ENCODE peak calls at places on chromosome 1, in five cellular contexts. One of them, this sample, is unnamed.

GRCh38 chr1:2195785-2196184 is 1.2 kb upstream of the FAAP20 start:
- DNase-seq in mucosa of descending colon: no peak
- DNase-seq in tibial artery: no peak
- DNase-seq in AG04450: no peak
- DNase-seq in GM12865: no peak
- DNase-seq in this sample: no peak

GRCh38 chr1:33418811-33419210 is 12.1 kb downstream of the PHC2 start:
- DNase-seq in mucosa of descending colon: no peak
- DNase-seq in tibial artery: no peak
- DNase-seq in AG04450: no peak
- DNase-seq in GM12865: no peak
- DNase-seq in this sample: no peak

GRCh38 chr1:195962051-195962450 is 646.2 kb downstream of the KCNT2 start:
- DNase-seq in mucosa of descending colon: no peak
- DNase-seq in tibial artery: no peak
- DNase-seq in AG04450: no peak
- DNase-seq in GM12865: no peak
- DNase-seq in this sample: no peak

GRCh38 chr1:155193275-155193990 is 14.3 kb downstream of the THBS3 start:
- DNase-seq in mucosa of descending colon: peak
- DNase-seq in tibial artery: peak
- DNase-seq in AG04450: peak
- DNase-seq in GM12865: peak
- DNase-seq in this sample: peak

GRCh38 chr1:234408757-234409156 is 35.5 kb downstream of the COA6 start:
- DNase-seq in mucosa of descending colon: no peak
- DNase-seq in tibial artery: no peak
- DNase-seq in AG04450: no peak
- DNase-seq in GM12865: no peak
- DNase-seq in this sample: no peak

GRCh38 chr1:207459008-207459407 is 4.9 kb downstream of the CR2 start:
- DNase-seq in mucosa of descending colon: no peak
- DNase-seq in tibial artery: no peak
- DNase-seq in AG04450: no peak
- DNase-seq in GM12865: peak
- DNase-seq in this sample: no peak

GRCh38 chr1:19894218-19894617 is 12.0 kb downstream of the OTUD3 start:
- DNase-seq in mucosa of descending colon: no peak
- DNase-seq in tibial artery: no peak
- DNase-seq in AG04450: no peak
- DNase-seq in GM12865: no peak
- DNase-seq in this sample: no peak

GRCh38 chr1:30191154-30191702 is 532.2 kb downstream of the MATN1 start:
- DNase-seq in mucosa of descending colon: no peak
- DNase-seq in tibial artery: no peak
- DNase-seq in AG04450: no peak
- DNase-seq in GM12865: peak
- DNase-seq in this sample: no peak

GRCh38 chr1:84096121-84096635 is 47.9 kb upstream of the PRKACB start:
- DNase-seq in mucosa of descending colon: no peak
- DNase-seq in tibial artery: no peak
- DNase-seq in AG04450: no peak
- DNase-seq in GM12865: no peak
- DNase-seq in this sample: no peak

GRCh38 chr1:154910851-154911250 is 25.7 kb downstream of the PMVK start:
- DNase-seq in mucosa of descending colon: no peak
- DNase-seq in tibial artery: no peak
- DNase-seq in AG04450: no peak
- DNase-seq in GM12865: no peak
- DNase-seq in this sample: no peak

GRCh38 chr1:72489801-72490200 is 207.5 kb upstream of the NEGR1 start:
- DNase-seq in mucosa of descending colon: no peak
- DNase-seq in tibial artery: no peak
- DNase-seq in AG04450: no peak
- DNase-seq in GM12865: no peak
- DNase-seq in this sample: no peak

GRCh38 chr1:23529146-23530088 is 1.6 kb downstream of the E2F2 start:
- DNase-seq in mucosa of descending colon: peak
- DNase-seq in tibial artery: no peak
- DNase-seq in AG04450: no peak
- DNase-seq in GM12865: peak
- DNase-seq in this sample: no peak

GRCh38 chr1:161958425-161958824 is 65.2 kb downstream of the OLFML2B start:
- DNase-seq in mucosa of descending colon: no peak
- DNase-seq in tibial artery: no peak
- DNase-seq in AG04450: no peak
- DNase-seq in GM12865: no peak
- DNase-seq in this sample: no peak

GRCh38 chr1:213761845-213762407 is 225.8 kb upstream of the PROX1 start:
- DNase-seq in mucosa of descending colon: no peak
- DNase-seq in tibial artery: no peak
- DNase-seq in AG04450: no peak
- DNase-seq in GM12865: no peak
- DNase-seq in this sample: no peak

GRCh38 chr1:245807954-245808719 is 653.4 kb downstream of the KIF26B start:
- DNase-seq in mucosa of descending colon: no peak
- DNase-seq in tibial artery: no peak
- DNase-seq in AG04450: no peak
- DNase-seq in GM12865: peak
- DNase-seq in this sample: no peak

GRCh38 chr1:222817529-222817928 is 2.7 kb downstream of the DISP1 start:
- DNase-seq in mucosa of descending colon: no peak
- DNase-seq in tibial artery: peak
- DNase-seq in AG04450: peak
- DNase-seq in GM12865: peak
- DNase-seq in this sample: no peak

GRCh38 chr1:101282314-101283087 is 45.7 kb downstream of the S1PR1 start:
- DNase-seq in mucosa of descending colon: no peak
- DNase-seq in tibial artery: no peak
- DNase-seq in AG04450: no peak
- DNase-seq in GM12865: no peak
- DNase-seq in this sample: no peak

GRCh38 chr1:83552820-83553219 is 446.1 kb downstream of the TTLL7 start:
- DNase-seq in mucosa of descending colon: no peak
- DNase-seq in tibial artery: no peak
- DNase-seq in AG04450: no peak
- DNase-seq in GM12865: no peak
- DNase-seq in this sample: no peak

GRCh38 chr1:19861842-19862530 is 20.2 kb upstream of the OTUD3 start:
- DNase-seq in mucosa of descending colon: no peak
- DNase-seq in tibial artery: no peak
- DNase-seq in AG04450: no peak
- DNase-seq in GM12865: no peak
- DNase-seq in this sample: no peak

GRCh38 chr1:46495778-46496177 is 6.1 kb downstream of the DMBX1 start:
- DNase-seq in mucosa of descending colon: no peak
- DNase-seq in tibial artery: no peak
- DNase-seq in AG04450: no peak
- DNase-seq in GM12865: no peak
- DNase-seq in this sample: no peak

GRCh38 chr1:23592209-23592905 is 33.1 kb upstream of the ID3 start:
- DNase-seq in mucosa of descending colon: no peak
- DNase-seq in tibial artery: no peak
- DNase-seq in AG04450: no peak
- DNase-seq in GM12865: peak
- DNase-seq in this sample: no peak

GRCh38 chr1:225999912-226000337 is 782 bp upstream of the SDE2 start:
- DNase-seq in mucosa of descending colon: no peak
- DNase-seq in tibial artery: no peak
- DNase-seq in AG04450: no peak
- DNase-seq in GM12865: peak
- DNase-seq in this sample: no peak

GRCh38 chr1:159587461-159587951 is at the start of gene APCS:
- DNase-seq in mucosa of descending colon: no peak
- DNase-seq in tibial artery: no peak
- DNase-seq in AG04450: no peak
- DNase-seq in GM12865: no peak
- DNase-seq in this sample: no peak

GRCh38 chr1:37741130-37741529 is 23.8 kb downstream of the EPHA10 start:
- DNase-seq in mucosa of descending colon: no peak
- DNase-seq in tibial artery: peak
- DNase-seq in AG04450: no peak
- DNase-seq in GM12865: no peak
- DNase-seq in this sample: no peak

GRCh38 chr1:76075877-76076276 is 1.3 kb downstream of the ST6GALNAC3 start:
- DNase-seq in mucosa of descending colon: no peak
- DNase-seq in tibial artery: no peak
- DNase-seq in AG04450: no peak
- DNase-seq in GM12865: peak
- DNase-seq in this sample: no peak

GRCh38 chr1:246152986-246153431 is 354.1 kb downstream of the SMYD3 start:
- DNase-seq in mucosa of descending colon: no peak
- DNase-seq in tibial artery: no peak
- DNase-seq in AG04450: no peak
- DNase-seq in GM12865: no peak
- DNase-seq in this sample: no peak

GRCh38 chr1:90779573-90779972 is 62.5 kb upstream of the BARHL2 start:
- DNase-seq in mucosa of descending colon: no peak
- DNase-seq in tibial artery: no peak
- DNase-seq in AG04450: no peak
- DNase-seq in GM12865: no peak
- DNase-seq in this sample: no peak

GRCh38 chr1:117128323-117129079 is 7.0 kb upstream of the TRIM45 start:
- DNase-seq in mucosa of descending colon: no peak
- DNase-seq in tibial artery: no peak
- DNase-seq in AG04450: no peak
- DNase-seq in GM12865: peak
- DNase-seq in this sample: no peak

GRCh38 chr1:58548381-58548780 is 1.9 kb upstream of the OMA1 start:
- DNase-seq in mucosa of descending colon: no peak
- DNase-seq in tibial artery: no peak
- DNase-seq in AG04450: no peak
- DNase-seq in GM12865: no peak
- DNase-seq in this sample: no peak

DNA sequence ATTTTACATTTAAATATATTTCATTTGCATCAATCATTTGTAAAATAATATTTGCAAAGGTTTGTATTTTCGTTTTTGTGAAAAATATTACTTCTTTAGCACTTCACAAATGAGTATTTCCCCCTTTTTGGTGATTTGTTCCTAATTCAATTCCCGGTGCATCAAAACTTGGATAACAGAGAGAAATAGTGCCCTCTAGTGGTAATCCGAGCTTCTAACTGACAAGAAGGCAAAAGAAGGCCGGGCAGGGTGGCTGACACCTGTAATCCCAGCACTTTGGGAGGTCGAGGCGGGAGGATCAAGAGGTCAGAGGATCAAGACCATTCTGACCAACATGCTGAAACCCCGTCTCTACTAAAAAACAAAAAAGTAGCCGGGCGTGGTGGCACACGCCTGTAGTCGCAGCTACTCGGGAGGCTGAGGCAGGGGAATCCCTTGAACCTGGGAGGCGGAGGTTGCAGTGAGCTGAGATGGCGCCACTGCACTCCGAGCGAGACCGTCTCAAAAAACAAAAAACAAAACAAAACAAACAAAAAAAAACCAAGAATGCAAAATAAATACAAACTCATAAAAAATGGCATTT is 137.7 kb downstream of the COL11A1 start:
- DNase-seq in mucosa of descending colon: no peak
- DNase-seq in tibial artery: no peak
- DNase-seq in AG04450: peak
- DNase-seq in GM12865: peak
- DNase-seq in this sample: peak
- TF ChIP-seq CTCF in mucosa of descending colon: no peak
- TF ChIP-seq CTCF in tibial artery: peak
- TF ChIP-seq CTCF in AG04450: peak
- TF ChIP-seq CTCF in GM12865: peak
- TF ChIP-seq CTCF in this sample: peak

DNA sequence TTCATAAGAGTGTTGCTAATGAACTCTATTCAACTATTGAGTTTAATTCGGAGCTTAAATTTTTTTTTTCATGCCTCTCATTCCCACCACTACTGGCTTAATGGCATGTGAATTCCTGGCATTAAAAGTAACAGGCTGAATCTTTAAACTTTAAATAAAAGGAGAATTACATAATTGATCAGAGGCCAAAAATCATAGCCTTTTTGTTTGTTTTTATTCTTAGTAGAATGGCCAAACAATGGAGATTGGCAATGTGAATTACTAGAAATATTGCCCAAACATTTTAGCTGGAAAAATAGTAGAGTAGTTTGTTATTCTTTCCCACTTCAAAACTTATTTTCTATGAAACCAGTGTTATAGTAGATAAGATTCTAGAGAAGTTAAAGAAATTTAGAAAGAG is 25.1 kb upstream of the PDC start:
- DNase-seq in mucosa of descending colon: no peak
- DNase-seq in tibial artery: no peak
- DNase-seq in AG04450: no peak
- DNase-seq in GM12865: no peak
- DNase-seq in this sample: no peak
- TF ChIP-seq CTCF in mucosa of descending colon: no peak
- TF ChIP-seq CTCF in tibial artery: no peak
- TF ChIP-seq CTCF in AG04450: no peak
- TF ChIP-seq CTCF in GM12865: no peak
- TF ChIP-seq CTCF in this sample: no peak

DNA sequence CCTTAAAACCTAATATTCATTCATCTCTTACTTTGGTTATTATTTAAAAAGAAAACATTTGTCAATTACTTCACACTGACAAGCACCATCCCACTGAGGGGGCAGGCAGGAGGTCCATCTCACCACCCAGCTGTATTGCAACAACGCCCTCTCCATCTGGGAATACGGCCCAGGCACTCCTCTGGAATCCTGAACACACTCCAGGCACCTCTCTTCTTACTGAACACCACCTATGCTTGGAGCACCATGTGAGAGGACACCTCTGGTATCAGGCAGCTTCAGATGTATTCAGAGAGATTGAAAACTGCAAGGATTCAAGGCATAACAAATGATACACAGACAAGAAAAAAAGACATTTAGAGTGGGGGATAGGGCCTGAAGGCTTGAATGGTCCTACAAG is 147.1 kb downstream of the CACNA1E start:
- DNase-seq in mucosa of descending colon: no peak
- DNase-seq in tibial artery: no peak
- DNase-seq in AG04450: no peak
- DNase-seq in GM12865: no peak
- DNase-seq in this sample: no peak
- TF ChIP-seq CTCF in mucosa of descending colon: no peak
- TF ChIP-seq CTCF in tibial artery: no peak
- TF ChIP-seq CTCF in AG04450: no peak
- TF ChIP-seq CTCF in GM12865: no peak
- TF ChIP-seq CTCF in this sample: no peak

GRCh38 chr1:40781614-40781971 is 2.0 kb upstream of the KCNQ4 start:
- DNase-seq in mucosa of descending colon: no peak
- DNase-seq in tibial artery: no peak
- DNase-seq in AG04450: no peak
- DNase-seq in GM12865: no peak
- DNase-seq in this sample: no peak

GRCh38 chr1:40783001-40783905 is at the start of gene KCNQ4:
- DNase-seq in mucosa of descending colon: peak
- DNase-seq in tibial artery: peak
- DNase-seq in AG04450: no peak
- DNase-seq in GM12865: no peak
- DNase-seq in this sample: peak

GRCh38 chr1:40780678-40781613 is 2.6 kb upstream of the KCNQ4 start:
- DNase-seq in mucosa of descending colon: no peak
- DNase-seq in tibial artery: no peak
- DNase-seq in AG04450: no peak
- DNase-seq in GM12865: no peak
- DNase-seq in this sample: no peak

GRCh38 chr1:40784141-40784770 is 669 bp downstream of the KCNQ4 start:
- DNase-seq in mucosa of descending colon: no peak
- DNase-seq in tibial artery: no peak
- DNase-seq in AG04450: no peak
- DNase-seq in GM12865: no peak
- DNase-seq in this sample: no peak

GRCh38 chr1:40782371-40782956 is 1.1 kb upstream of the KCNQ4 start:
- DNase-seq in mucosa of descending colon: peak
- DNase-seq in tibial artery: no peak
- DNase-seq in AG04450: no peak
- DNase-seq in GM12865: no peak
- DNase-seq in this sample: no peak
- TF ChIP-seq CTCF in mucosa of descending colon: no peak
- TF ChIP-seq CTCF in tibial artery: no peak
- TF ChIP-seq CTCF in AG04450: peak
- TF ChIP-seq CTCF in GM12865: no peak
- TF ChIP-seq CTCF in this sample: peak